ENCODE peak calls at places on chromosomes 7 and 10, in five cellular contexts. N is T-cell, H is fibroblast of the aortic adventitia, V is left cardiac atrium, Z is brain microvascular endothelial cell. J is an unnamed sample.

GRCh38 chr7:122885583-122886356 is 490 bp downstream of the CADPS2 start:
- DNase-seq in V (peak), H (peak), N (no peak), Z (peak), J (no peak)

GRCh38 chr7:1364068-1364905 is 95.0 kb downstream of the MICALL2 start:
- DNase-seq in N (no peak), Z (no peak), V (no peak), H (no peak), J (no peak)

GRCh38 chr7:70694909-70695803 is 436.8 kb upstream of the GALNT17 start:
- DNase-seq in N (no peak), H (peak), Z (peak), V (peak), J (no peak)

GRCh38 chr7:16846611-16847165 is 35.1 kb downstream of the AGR3 start:
- DNase-seq in H (no peak), V (no peak), Z (no peak), N (no peak), J (no peak)

GRCh38 chr7:155456772-155457543 is 971 bp upstream of the EN2 start:
- DNase-seq in H (peak), Z (peak), V (peak), N (no peak), J (no peak)

GRCh38 chr10:30587522-30588031 is 42.0 kb downstream of the LYZL2 start:
- DNase-seq in N (no peak), V (peak), Z (no peak), H (no peak), J (no peak)

GRCh38 chr10:124354411-124355382 is 64.0 kb downstream of the OAT start:
- DNase-seq in N (no peak), Z (peak), H (peak), V (peak), J (no peak)

GRCh38 chr10:29163746-29164145 is 125.1 kb upstream of the LYZL1 start:
- DNase-seq in V (no peak), N (no peak), Z (peak), H (peak), J (no peak)

GRCh38 chr10:72035488-72035887 is 52.9 kb downstream of the SPOCK2 start:
- DNase-seq in Z (no peak), H (no peak), N (no peak), V (no peak), J (no peak)